ENCODE peak calls at places on chromosomes 13 and 19, in five cellular contexts. One of them, this sample, is unnamed.

GRCh38 chr19:10471909-10472308 is 31.2 kb downstream of the KEAP1 start:
- ATAC-seq in gastrocnemius medialis: no peak
- ATAC-seq in naive thymus-derived CD4-positive, alpha-beta T cell: peak
- ATAC-seq in GM12878: peak
- ATAC-seq in left cardiac atrium: no peak
- ATAC-seq in this sample: peak

GRCh38 chr19:55132453-55133129 is 15.2 kb upstream of the PPP1R12C start:
- ATAC-seq in gastrocnemius medialis: no peak
- ATAC-seq in naive thymus-derived CD4-positive, alpha-beta T cell: no peak
- ATAC-seq in GM12878: no peak
- ATAC-seq in left cardiac atrium: no peak
- ATAC-seq in this sample: peak

GRCh38 chr13:46035066-46035465 is 17.5 kb downstream of the ZC3H13 start:
- ATAC-seq in gastrocnemius medialis: no peak
- ATAC-seq in naive thymus-derived CD4-positive, alpha-beta T cell: no peak
- ATAC-seq in GM12878: no peak
- ATAC-seq in left cardiac atrium: no peak
- ATAC-seq in this sample: no peak

GRCh38 chr13:68736961-68737360 is 1370.7 kb upstream of the ATXN8OS start:
- ATAC-seq in gastrocnemius medialis: no peak
- ATAC-seq in naive thymus-derived CD4-positive, alpha-beta T cell: no peak
- ATAC-seq in GM12878: no peak
- ATAC-seq in left cardiac atrium: no peak
- ATAC-seq in this sample: no peak

GRCh38 chr13:30332516-30333165 is 25.3 kb upstream of the KATNAL1 start:
- ATAC-seq in gastrocnemius medialis: no peak
- ATAC-seq in naive thymus-derived CD4-positive, alpha-beta T cell: no peak
- ATAC-seq in GM12878: peak
- ATAC-seq in left cardiac atrium: no peak
- ATAC-seq in this sample: no peak

GRCh38 chr19:19205416-19206410 is 2.5 kb upstream of the NR2C2AP start:
- ATAC-seq in gastrocnemius medialis: no peak
- ATAC-seq in naive thymus-derived CD4-positive, alpha-beta T cell: no peak
- ATAC-seq in GM12878: no peak
- ATAC-seq in left cardiac atrium: no peak
- ATAC-seq in this sample: no peak

GRCh38 chr13:24668955-24669354 is 11.3 kb upstream of the ATP12A start:
- ATAC-seq in gastrocnemius medialis: no peak
- ATAC-seq in naive thymus-derived CD4-positive, alpha-beta T cell: no peak
- ATAC-seq in GM12878: no peak
- ATAC-seq in left cardiac atrium: no peak
- ATAC-seq in this sample: no peak

GRCh38 chr13:30880756-30881155 is 25.3 kb upstream of the MEDAG start:
- ATAC-seq in gastrocnemius medialis: peak
- ATAC-seq in naive thymus-derived CD4-positive, alpha-beta T cell: no peak
- ATAC-seq in GM12878: no peak
- ATAC-seq in left cardiac atrium: peak
- ATAC-seq in this sample: peak

GRCh38 chr13:84037937-84038464 is 155.7 kb upstream of the SLITRK1 start:
- ATAC-seq in gastrocnemius medialis: no peak
- ATAC-seq in naive thymus-derived CD4-positive, alpha-beta T cell: no peak
- ATAC-seq in GM12878: no peak
- ATAC-seq in left cardiac atrium: no peak
- ATAC-seq in this sample: no peak

GRCh38 chr13:45156565-45157361 is 36.5 kb downstream of the GTF2F2 start:
- ATAC-seq in gastrocnemius medialis: no peak
- ATAC-seq in naive thymus-derived CD4-positive, alpha-beta T cell: no peak
- ATAC-seq in GM12878: no peak
- ATAC-seq in left cardiac atrium: peak
- ATAC-seq in this sample: peak

GRCh38 chr13:67506407-67506806 is 276.3 kb upstream of the PCDH9 start:
- ATAC-seq in gastrocnemius medialis: no peak
- ATAC-seq in naive thymus-derived CD4-positive, alpha-beta T cell: no peak
- ATAC-seq in GM12878: no peak
- ATAC-seq in left cardiac atrium: no peak
- ATAC-seq in this sample: peak

This sample was measured in SK-N-SH treated with all-trans-retinoic acid at 6 μM for 48 hours.